ENCODE peak calls at places on chromosomes 11 and 22, in nine cellular contexts. One of them, this sample, is unnamed.

GRCh38 chr22:39905686-39906085 is 4.8 kb downstream of the GRAP2 start:
- DNase-seq in endothelial cell of umbilical vein: no peak
- DNase-seq in HepG2: no peak
- DNase-seq in stomach: no peak
- DNase-seq in right lobe of liver: no peak
- DNase-seq in body of pancreas: no peak
- DNase-seq in heart left ventricle: no peak
- DNase-seq in A549: no peak
- DNase-seq in ovary: no peak
- DNase-seq in this sample: no peak

GRCh38 chr11:129023968-129024676 is 81.5 kb upstream of the TP53AIP1 start:
- DNase-seq in endothelial cell of umbilical vein: peak; percentile 53
- DNase-seq in HepG2: no peak
- DNase-seq in stomach: peak; percentile 82
- DNase-seq in right lobe of liver: no peak
- DNase-seq in body of pancreas: peak; percentile 88
- DNase-seq in heart left ventricle: no peak
- DNase-seq in A549: no peak
- DNase-seq in ovary: no peak
- DNase-seq in this sample: no peak

GRCh38 chr11:11965192-11965591 is 43.2 kb downstream of the DKK3 start:
- DNase-seq in endothelial cell of umbilical vein: no peak
- DNase-seq in HepG2: no peak
- DNase-seq in stomach: no peak
- DNase-seq in right lobe of liver: no peak
- DNase-seq in body of pancreas: no peak
- DNase-seq in heart left ventricle: no peak
- DNase-seq in A549: no peak
- DNase-seq in ovary: no peak
- DNase-seq in this sample: no peak

GRCh38 chr11:117819096-117820040 is 5.2 kb downstream of the FXYD2 start:
- DNase-seq in endothelial cell of umbilical vein: peak; percentile 80
- DNase-seq in HepG2: peak; percentile 61
- DNase-seq in stomach: peak; percentile 66
- DNase-seq in right lobe of liver: no peak
- DNase-seq in body of pancreas: peak; percentile 78
- DNase-seq in heart left ventricle: peak; percentile 80
- DNase-seq in A549: peak; percentile 76
- DNase-seq in ovary: peak; percentile 63
- DNase-seq in this sample: no peak

GRCh38 chr11:118374729-118375128 is 15.3 kb downstream of the UBE4A start:
- DNase-seq in endothelial cell of umbilical vein: no peak
- DNase-seq in HepG2: no peak
- DNase-seq in stomach: no peak
- DNase-seq in right lobe of liver: no peak
- DNase-seq in body of pancreas: no peak
- DNase-seq in heart left ventricle: no peak
- DNase-seq in A549: no peak
- DNase-seq in ovary: no peak
- DNase-seq in this sample: no peak

GRCh38 chr22:48228468-48228867 is 1466.0 kb downstream of the TBC1D22A start:
- DNase-seq in endothelial cell of umbilical vein: no peak
- DNase-seq in HepG2: no peak
- DNase-seq in stomach: no peak
- DNase-seq in right lobe of liver: no peak
- DNase-seq in body of pancreas: no peak
- DNase-seq in heart left ventricle: no peak
- DNase-seq in A549: no peak
- DNase-seq in ovary: no peak
- DNase-seq in this sample: no peak

GRCh38 chr11:27838674-27839073 is 138.4 kb upstream of the BDNF start:
- DNase-seq in endothelial cell of umbilical vein: no peak
- DNase-seq in HepG2: no peak
- DNase-seq in stomach: no peak
- DNase-seq in right lobe of liver: no peak
- DNase-seq in body of pancreas: no peak
- DNase-seq in heart left ventricle: no peak
- DNase-seq in A549: no peak
- DNase-seq in ovary: no peak
- DNase-seq in this sample: no peak

GRCh38 chr22:38872831-38873248 is 824 bp upstream of the CBX6 start:
- DNase-seq in endothelial cell of umbilical vein: peak; percentile 34
- DNase-seq in HepG2: no peak
- DNase-seq in stomach: peak; percentile 51
- DNase-seq in right lobe of liver: peak; percentile 56
- DNase-seq in body of pancreas: peak; percentile 66
- DNase-seq in heart left ventricle: peak; percentile 82
- DNase-seq in A549: peak; percentile 37
- DNase-seq in ovary: peak; percentile 83
- DNase-seq in this sample: peak; percentile 38

GRCh38 chr11:72135891-72136676 is 559 bp downstream of the FOLR3 start:
- DNase-seq in endothelial cell of umbilical vein: no peak
- DNase-seq in HepG2: no peak
- DNase-seq in stomach: no peak
- DNase-seq in right lobe of liver: no peak
- DNase-seq in body of pancreas: no peak
- DNase-seq in heart left ventricle: no peak
- DNase-seq in A549: no peak
- DNase-seq in ovary: no peak
- DNase-seq in this sample: no peak

GRCh38 chr11:77617892-77618291 is 19.7 kb downstream of the CLNS1A start:
- DNase-seq in endothelial cell of umbilical vein: no peak
- DNase-seq in HepG2: no peak
- DNase-seq in stomach: no peak
- DNase-seq in right lobe of liver: no peak
- DNase-seq in body of pancreas: no peak
- DNase-seq in heart left ventricle: no peak
- DNase-seq in A549: no peak
- DNase-seq in ovary: no peak
- DNase-seq in this sample: no peak

GRCh38 chr11:128341280-128341679 is 246.1 kb downstream of the ETS1 start:
- DNase-seq in endothelial cell of umbilical vein: peak; percentile 55
- DNase-seq in HepG2: no peak
- DNase-seq in stomach: no peak
- DNase-seq in right lobe of liver: no peak
- DNase-seq in body of pancreas: no peak
- DNase-seq in heart left ventricle: no peak
- DNase-seq in A549: no peak
- DNase-seq in ovary: no peak
- DNase-seq in this sample: no peak

GRCh38 chr11:96161271-96162089 is 181.5 kb downstream of the MAML2 start:
- DNase-seq in endothelial cell of umbilical vein: no peak
- DNase-seq in HepG2: no peak
- DNase-seq in stomach: no peak
- DNase-seq in right lobe of liver: no peak
- DNase-seq in body of pancreas: no peak
- DNase-seq in heart left ventricle: no peak
- DNase-seq in A549: no peak
- DNase-seq in ovary: no peak
- DNase-seq in this sample: no peak

GRCh38 chr11:46020084-46020483 is 97.6 kb downstream of the LARGE2 start:
- DNase-seq in endothelial cell of umbilical vein: no peak
- DNase-seq in HepG2: no peak
- DNase-seq in stomach: no peak
- DNase-seq in right lobe of liver: no peak
- DNase-seq in body of pancreas: no peak
- DNase-seq in heart left ventricle: no peak
- DNase-seq in A549: no peak
- DNase-seq in ovary: no peak
- DNase-seq in this sample: no peak

GRCh38 chr11:3905080-3905953 is 49.9 kb downstream of the STIM1 start:
- DNase-seq in endothelial cell of umbilical vein: no peak
- DNase-seq in HepG2: peak; percentile 98
- DNase-seq in stomach: peak; percentile 34
- DNase-seq in right lobe of liver: no peak
- DNase-seq in body of pancreas: no peak
- DNase-seq in heart left ventricle: no peak
- DNase-seq in A549: peak; percentile 76
- DNase-seq in ovary: no peak
- DNase-seq in this sample: peak; percentile 77

GRCh38 chr11:100681064-100681502 is 6.0 kb upstream of the ARHGAP42 start:
- DNase-seq in endothelial cell of umbilical vein: no peak
- DNase-seq in HepG2: peak; percentile 76
- DNase-seq in stomach: peak; percentile 78
- DNase-seq in right lobe of liver: peak; percentile 58
- DNase-seq in body of pancreas: peak; percentile 30
- DNase-seq in heart left ventricle: peak; percentile 66
- DNase-seq in A549: peak; percentile 72
- DNase-seq in ovary: no peak
- DNase-seq in this sample: no peak

GRCh38 chr22:43228330-43228729 is 41.4 kb upstream of the TTLL12 start:
- DNase-seq in endothelial cell of umbilical vein: peak; percentile 36
- DNase-seq in HepG2: no peak
- DNase-seq in stomach: peak; percentile 43
- DNase-seq in right lobe of liver: no peak
- DNase-seq in body of pancreas: peak; percentile 32
- DNase-seq in heart left ventricle: no peak
- DNase-seq in A549: peak; percentile 53
- DNase-seq in ovary: no peak
- DNase-seq in this sample: peak; percentile 30

DNA sequence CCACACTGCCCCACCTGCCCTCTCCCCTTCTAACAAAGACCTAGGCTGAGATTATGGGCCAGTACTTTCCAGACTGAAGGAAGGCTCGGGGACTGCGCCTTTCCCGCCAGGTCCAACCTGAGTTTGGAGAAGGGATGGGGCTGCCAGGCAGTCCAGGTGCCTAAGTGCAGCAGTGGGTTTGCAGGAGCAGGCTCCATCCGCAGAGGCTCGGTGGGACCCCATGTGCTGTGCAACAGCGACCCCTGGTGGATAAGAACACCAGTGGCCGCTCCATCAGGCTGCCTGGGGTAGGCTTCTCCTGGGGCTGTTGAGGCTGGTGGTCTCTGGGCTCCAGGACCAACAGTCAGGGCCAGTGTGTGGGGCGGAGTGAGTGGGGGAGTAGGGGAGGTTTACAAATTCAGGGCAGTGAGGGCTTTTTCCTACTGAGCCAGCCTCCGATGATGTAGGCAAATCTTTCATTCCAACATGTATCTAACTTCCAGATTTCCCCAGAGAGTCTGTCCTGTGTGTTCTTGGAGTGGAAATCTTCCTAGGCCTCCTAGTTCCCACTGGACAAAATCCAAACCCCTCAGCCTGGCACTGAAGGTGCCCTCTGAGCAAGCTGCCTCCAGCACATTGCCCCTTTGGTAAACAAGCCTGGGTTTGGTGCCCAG is 94.0 kb downstream of the INSC start:
- DNase-seq in endothelial cell of umbilical vein: peak; percentile 34
- DNase-seq in HepG2: peak; percentile 52
- DNase-seq in stomach: peak; percentile 80
- DNase-seq in right lobe of liver: peak; percentile 79
- DNase-seq in body of pancreas: peak; percentile 84
- DNase-seq in heart left ventricle: peak; percentile 85
- DNase-seq in A549: peak; percentile 56
- DNase-seq in ovary: peak; percentile 37
- DNase-seq in this sample: peak; percentile 71
- TF ChIP-seq POLR2A in endothelial cell of umbilical vein: no peak
- TF ChIP-seq POLR2A in HepG2: no peak
- TF ChIP-seq POLR2A in stomach: no peak
- TF ChIP-seq POLR2A in right lobe of liver: no peak
- TF ChIP-seq POLR2A in body of pancreas: no peak
- TF ChIP-seq POLR2A in heart left ventricle: no peak
- TF ChIP-seq POLR2A in A549: no peak
- TF ChIP-seq POLR2A in ovary: no peak
- TF ChIP-seq POLR2A in this sample: no peak

DNA sequence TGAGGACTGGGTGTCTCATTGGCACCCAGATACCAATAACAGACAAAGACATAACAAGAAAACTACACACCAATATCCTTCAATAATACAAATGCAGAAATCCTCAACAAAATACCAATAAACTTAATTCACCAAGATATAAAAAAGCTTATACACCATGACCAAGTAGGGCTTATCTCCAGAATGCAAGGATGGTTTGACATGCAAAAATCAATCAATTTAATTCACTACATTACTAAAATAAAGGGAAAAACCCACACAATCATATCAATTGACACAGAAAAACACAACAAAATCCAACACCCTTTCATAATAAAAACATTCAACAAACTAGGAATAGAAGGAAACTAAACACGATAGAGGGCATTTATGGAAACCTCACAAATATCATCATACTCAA is 40.6 kb downstream of the LHFPL7 start:
- DNase-seq in endothelial cell of umbilical vein: no peak
- DNase-seq in HepG2: no peak
- DNase-seq in stomach: no peak
- DNase-seq in right lobe of liver: no peak
- DNase-seq in body of pancreas: no peak
- DNase-seq in heart left ventricle: no peak
- DNase-seq in A549: no peak
- DNase-seq in ovary: no peak
- DNase-seq in this sample: no peak
- TF ChIP-seq POLR2A in endothelial cell of umbilical vein: no peak
- TF ChIP-seq POLR2A in HepG2: no peak
- TF ChIP-seq POLR2A in stomach: no peak
- TF ChIP-seq POLR2A in right lobe of liver: no peak
- TF ChIP-seq POLR2A in body of pancreas: no peak
- TF ChIP-seq POLR2A in heart left ventricle: no peak
- TF ChIP-seq POLR2A in A549: no peak
- TF ChIP-seq POLR2A in ovary: no peak
- TF ChIP-seq POLR2A in this sample: no peak

GRCh38 chr11:65448074-65448417 is 25.4 kb downstream of the NEAT1 start:
- DNase-seq in endothelial cell of umbilical vein: peak; percentile 35
- DNase-seq in HepG2: no peak
- DNase-seq in stomach: no peak
- DNase-seq in right lobe of liver: no peak
- DNase-seq in body of pancreas: no peak
- DNase-seq in heart left ventricle: no peak
- DNase-seq in A549: no peak
- DNase-seq in ovary: no peak
- DNase-seq in this sample: no peak
- TF ChIP-seq POLR2A in endothelial cell of umbilical vein: no peak
- TF ChIP-seq POLR2A in HepG2: no peak
- TF ChIP-seq POLR2A in stomach: no peak
- TF ChIP-seq POLR2A in right lobe of liver: no peak
- TF ChIP-seq POLR2A in body of pancreas: no peak
- TF ChIP-seq POLR2A in heart left ventricle: no peak
- TF ChIP-seq POLR2A in A549: no peak
- TF ChIP-seq POLR2A in ovary: no peak
- TF ChIP-seq POLR2A in this sample: no peak

DNA sequence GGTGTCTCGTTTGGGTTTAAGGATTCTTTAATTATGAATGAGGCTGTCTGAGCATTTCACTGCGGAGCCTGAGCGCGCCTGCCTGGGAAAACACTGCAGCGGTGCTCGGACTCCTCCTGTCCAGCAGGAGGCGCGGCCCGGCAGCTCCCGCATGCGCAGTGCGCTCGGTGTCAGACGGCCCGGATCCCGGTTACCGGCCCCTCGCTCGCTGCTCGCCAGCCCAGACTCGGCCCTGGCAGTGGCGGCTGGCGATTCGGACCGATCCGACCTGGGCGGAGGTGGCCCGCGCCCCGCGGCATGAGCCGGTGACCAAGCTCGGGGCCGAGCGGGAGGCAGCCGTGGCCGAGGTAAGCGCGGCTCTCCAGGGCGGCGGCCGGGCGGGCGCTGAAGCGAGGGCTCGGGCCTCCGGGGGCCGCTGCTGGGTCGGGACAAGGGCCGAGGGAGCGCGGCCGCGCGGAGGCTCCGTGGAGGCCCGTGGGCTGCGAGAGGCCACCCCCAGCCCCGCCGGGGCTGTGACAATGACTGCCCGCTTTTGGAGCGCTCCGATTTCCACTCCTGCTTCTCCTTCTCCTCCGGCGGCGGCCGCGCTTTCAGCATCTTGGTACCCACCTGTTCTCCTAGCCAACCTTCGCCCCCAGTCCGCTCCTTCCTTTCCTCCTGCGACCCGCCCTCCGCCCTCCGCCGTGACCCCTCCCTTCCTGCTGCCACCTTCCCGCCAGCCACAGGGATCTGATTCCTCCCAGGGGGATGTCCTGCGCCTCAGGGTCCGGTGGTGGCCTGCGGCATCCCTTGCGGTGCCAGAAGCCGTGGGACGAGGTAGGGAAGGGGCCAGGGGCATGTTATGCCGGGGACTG is at the start of gene EXT2:
- DNase-seq in endothelial cell of umbilical vein: peak; percentile 84
- DNase-seq in HepG2: peak; percentile 66
- DNase-seq in stomach: peak; percentile 93
- DNase-seq in right lobe of liver: peak; percentile 94
- DNase-seq in body of pancreas: peak; percentile 92
- DNase-seq in heart left ventricle: peak; percentile 96
- DNase-seq in A549: peak; percentile 85
- DNase-seq in ovary: peak; percentile 92
- DNase-seq in this sample: peak; percentile 96
- TF ChIP-seq POLR2A in endothelial cell of umbilical vein: peak; percentile 50
- TF ChIP-seq POLR2A in HepG2: peak; percentile 69
- TF ChIP-seq POLR2A in stomach: no peak
- TF ChIP-seq POLR2A in right lobe of liver: peak; percentile 78
- TF ChIP-seq POLR2A in body of pancreas: peak; percentile 67
- TF ChIP-seq POLR2A in heart left ventricle: peak; percentile 66
- TF ChIP-seq POLR2A in A549: peak; percentile 68
- TF ChIP-seq POLR2A in ovary: peak; percentile 51
- TF ChIP-seq POLR2A in this sample: peak; percentile 88